ENCODE peak calls at places on chromosomes 12 and 14, in four cellular contexts. One of them, this sample, is unnamed. For H3K4me1, the result is how much of the 10 kb centered on the place peaks cover.

GRCh38 chr14:97162621-97163020 is 365.4 kb downstream of the VRK1 start:
- DNase-seq in endodermal cell: no peak
- DNase-seq in adrenal gland: no peak
- DNase-seq in DND-41: no peak
- DNase-seq in this sample: no peak

GRCh38 chr12:5043589-5044419 is at the start of gene KCNA5:
- DNase-seq in endodermal cell: peak
- DNase-seq in adrenal gland: no peak
- DNase-seq in DND-41: peak
- DNase-seq in this sample: peak

GRCh38 chr12:103368167-103368566 is 127.6 kb downstream of the C12orf42 start:
- DNase-seq in endodermal cell: no peak
- DNase-seq in adrenal gland: no peak
- DNase-seq in DND-41: no peak
- DNase-seq in this sample: no peak

GRCh38 chr12:110856517-110856916 is 9.7 kb downstream of the CCDC63 start:
- DNase-seq in endodermal cell: no peak
- DNase-seq in adrenal gland: peak
- DNase-seq in DND-41: no peak
- DNase-seq in this sample: no peak

GRCh38 chr14:55957950-55958349 is 160.3 kb upstream of the PELI2 start:
- DNase-seq in endodermal cell: no peak
- DNase-seq in adrenal gland: no peak
- DNase-seq in DND-41: no peak
- DNase-seq in this sample: no peak

GRCh38 chr14:105388110-105388951 is 10.0 kb upstream of the TEX22 start:
- DNase-seq in endodermal cell: no peak
- DNase-seq in adrenal gland: no peak
- DNase-seq in DND-41: no peak
- DNase-seq in this sample: peak

GRCh38 chr14:75185251-75186040 is 9.0 kb upstream of the TMED10 start:
- DNase-seq in endodermal cell: no peak
- DNase-seq in adrenal gland: no peak
- DNase-seq in DND-41: no peak
- DNase-seq in this sample: no peak

GRCh38 chr14:85221832-85222231 is 308.1 kb upstream of the FLRT2 start:
- DNase-seq in endodermal cell: peak
- DNase-seq in adrenal gland: no peak
- DNase-seq in DND-41: no peak
- DNase-seq in this sample: no peak

GRCh38 chr14:103594265-103594664 is 31.5 kb downstream of the COA8 start:
- DNase-seq in endodermal cell: no peak
- DNase-seq in adrenal gland: no peak
- DNase-seq in DND-41: no peak
- DNase-seq in this sample: peak

GRCh38 chr12:71652656-71653055 is 11.0 kb downstream of the ZFC3H1 start:
- DNase-seq in endodermal cell: no peak
- DNase-seq in adrenal gland: no peak
- DNase-seq in DND-41: no peak
- DNase-seq in this sample: no peak

GRCh38 chr12:69783365-69783764 is 41.7 kb upstream of the MYRFL start:
- DNase-seq in endodermal cell: no peak
- DNase-seq in adrenal gland: no peak
- DNase-seq in DND-41: no peak
- DNase-seq in this sample: no peak

GRCh38 chr14:91402278-91403068 is 15.1 kb downstream of the CCDC88C start:
- DNase-seq in endodermal cell: no peak
- DNase-seq in adrenal gland: peak
- DNase-seq in DND-41: no peak
- DNase-seq in this sample: no peak
- H3K4me1 ChIP-seq in endodermal cell: under half
- H3K4me1 ChIP-seq in adrenal gland: under half
- H3K4me1 ChIP-seq in DND-41: under half
- H3K4me1 ChIP-seq in this sample: under half

GRCh38 chr14:76376409-76376877 is 506 bp downstream of the ESRRB start:
- DNase-seq in endodermal cell: no peak
- DNase-seq in adrenal gland: no peak
- DNase-seq in DND-41: no peak
- DNase-seq in this sample: no peak
- H3K4me3 ChIP-seq in endodermal cell: peak
- H3K4me3 ChIP-seq in adrenal gland: no peak
- H3K4me3 ChIP-seq in DND-41: no peak
- H3K4me3 ChIP-seq in this sample: peak

GRCh38 chr12:38903596-38903995 is 1.8 kb downstream of the CPNE8 start:
- DNase-seq in endodermal cell: no peak
- DNase-seq in adrenal gland: no peak
- DNase-seq in DND-41: no peak
- DNase-seq in this sample: no peak
- H3K27ac ChIP-seq in endodermal cell: no peak
- H3K27ac ChIP-seq in adrenal gland: peak
- H3K27ac ChIP-seq in DND-41: no peak
- H3K27ac ChIP-seq in this sample: peak

DNA sequence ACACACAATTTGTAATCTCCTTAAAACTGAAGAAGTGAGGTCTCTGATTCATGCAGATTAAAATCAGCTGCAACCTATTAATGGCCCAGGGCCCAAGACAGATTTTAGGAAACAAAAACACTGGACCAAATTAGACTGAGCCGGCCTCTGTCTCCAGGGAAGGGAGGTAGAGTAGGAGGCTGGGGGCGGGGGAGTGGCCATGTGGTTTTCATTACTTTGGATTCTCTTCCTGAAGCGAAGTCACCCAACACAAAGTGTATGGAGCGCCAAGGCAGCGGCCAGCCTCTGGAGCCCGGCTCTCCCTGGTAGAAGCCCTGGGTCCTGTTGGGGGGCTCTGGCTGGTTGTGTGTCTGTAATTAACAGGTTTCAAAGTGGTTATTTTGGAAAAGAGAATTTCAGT is 282.7 kb downstream of the ZFP36L1 start:
- DNase-seq in endodermal cell: no peak
- DNase-seq in adrenal gland: no peak
- DNase-seq in DND-41: no peak
- DNase-seq in this sample: no peak
- H3K4me1 ChIP-seq in endodermal cell: under half
- H3K4me1 ChIP-seq in adrenal gland: under half
- H3K4me1 ChIP-seq in DND-41: under half
- H3K4me1 ChIP-seq in this sample: under half

GRCh38 chr12:26238341-26239126 is 43.2 kb downstream of the SSPN start:
- DNase-seq in endodermal cell: no peak
- DNase-seq in adrenal gland: no peak
- DNase-seq in DND-41: no peak
- DNase-seq in this sample: peak
- H3K4me3 ChIP-seq in endodermal cell: no peak
- H3K4me3 ChIP-seq in adrenal gland: no peak
- H3K4me3 ChIP-seq in DND-41: no peak
- H3K4me3 ChIP-seq in this sample: no peak

DNA sequence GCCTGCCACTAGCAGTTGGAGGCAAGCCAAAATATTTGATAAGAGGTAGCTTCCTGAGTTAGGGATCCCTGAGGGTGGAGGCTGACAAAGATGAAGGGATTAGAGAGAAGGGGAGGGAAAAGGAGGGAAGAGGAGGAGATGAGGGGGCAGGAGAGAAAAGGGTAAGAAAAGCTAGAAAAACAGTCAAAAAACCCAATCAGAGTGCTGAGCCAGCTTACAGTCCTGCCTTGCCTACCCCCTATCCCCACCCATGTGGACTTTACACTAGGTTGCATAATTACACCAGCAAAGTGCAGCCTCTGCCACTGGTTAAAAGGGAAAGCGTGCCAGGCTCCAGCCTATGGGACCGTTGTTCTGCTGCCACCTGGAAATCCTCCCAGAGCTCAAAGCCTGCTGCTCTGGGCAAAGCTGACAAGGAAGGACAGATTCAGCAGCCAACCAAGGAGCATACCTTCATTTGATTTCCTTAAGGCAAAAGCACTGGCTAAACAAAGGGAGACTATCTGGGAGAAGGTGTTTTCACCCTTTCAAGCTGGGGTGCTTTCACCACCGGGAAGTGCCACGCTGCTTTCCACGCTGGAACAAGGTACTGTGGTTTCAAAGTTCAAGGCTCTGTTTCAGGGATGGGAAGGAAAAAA is 3.9 kb upstream of the NUMB start:
- DNase-seq in endodermal cell: peak
- DNase-seq in adrenal gland: peak
- DNase-seq in DND-41: no peak
- DNase-seq in this sample: peak
- H3K27ac ChIP-seq in endodermal cell: no peak
- H3K27ac ChIP-seq in adrenal gland: peak
- H3K27ac ChIP-seq in DND-41: no peak
- H3K27ac ChIP-seq in this sample: peak

DNA sequence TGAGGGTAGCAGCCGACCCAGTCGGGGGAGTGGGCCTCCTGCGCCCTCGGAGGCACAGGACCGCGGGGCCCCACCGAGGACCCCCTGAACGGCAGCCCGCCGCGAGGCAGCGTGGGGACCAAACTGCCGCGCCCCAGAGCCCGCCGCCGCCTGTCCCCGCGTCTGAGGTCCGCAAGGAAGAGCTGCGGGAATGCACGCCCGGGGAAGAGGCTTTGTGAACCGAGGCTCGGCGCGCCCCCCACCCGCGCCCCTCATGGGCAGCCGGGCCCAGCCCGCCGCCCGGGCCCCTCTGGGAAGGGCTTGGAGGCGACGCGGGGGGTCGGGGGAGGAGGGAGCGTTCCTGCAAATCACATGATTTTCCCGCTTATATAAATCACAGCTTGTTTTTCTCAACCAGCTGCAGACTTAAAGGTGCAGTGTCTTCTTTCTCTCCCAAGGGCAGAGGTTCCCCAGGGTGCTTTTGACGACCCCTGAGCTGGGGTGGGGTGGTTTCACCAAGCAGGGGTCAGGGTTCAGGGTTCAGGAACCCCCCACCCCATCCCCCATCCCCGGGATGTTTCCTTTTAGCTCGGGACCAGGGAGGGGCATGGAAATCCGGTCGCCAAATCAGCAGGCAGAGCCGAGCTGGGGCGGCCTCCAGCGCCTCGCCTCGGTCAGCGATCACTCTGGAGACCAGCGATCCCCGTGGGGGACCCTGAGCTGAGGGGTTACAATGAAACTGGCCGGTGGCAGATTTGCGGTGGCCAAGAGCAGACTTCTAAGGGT is 44.7 kb upstream of the ATP23 start:
- DNase-seq in endodermal cell: peak
- DNase-seq in adrenal gland: peak
- DNase-seq in DND-41: no peak
- DNase-seq in this sample: peak
- H3K4me1 ChIP-seq in endodermal cell: under half
- H3K4me1 ChIP-seq in adrenal gland: half or more
- H3K4me1 ChIP-seq in DND-41: under half
- H3K4me1 ChIP-seq in this sample: under half

GRCh38 chr14:20429801-20430669 is 5.9 kb downstream of the KLHL33 start:
- DNase-seq in endodermal cell: no peak
- DNase-seq in adrenal gland: no peak
- DNase-seq in DND-41: no peak
- DNase-seq in this sample: no peak

GRCh38 chr14:20428010-20428365 is 8.0 kb downstream of the KLHL33 start:
- DNase-seq in endodermal cell: no peak
- DNase-seq in adrenal gland: no peak
- DNase-seq in DND-41: no peak
- DNase-seq in this sample: no peak

GRCh38 chr14:20422886-20423285 is 9.6 kb upstream of the TEP1 start:
- DNase-seq in endodermal cell: no peak
- DNase-seq in adrenal gland: no peak
- DNase-seq in DND-41: no peak
- DNase-seq in this sample: no peak

GRCh38 chr14:20428802-20429201 is 7.2 kb downstream of the KLHL33 start:
- DNase-seq in endodermal cell: no peak
- DNase-seq in adrenal gland: no peak
- DNase-seq in DND-41: no peak
- DNase-seq in this sample: no peak

DNA sequence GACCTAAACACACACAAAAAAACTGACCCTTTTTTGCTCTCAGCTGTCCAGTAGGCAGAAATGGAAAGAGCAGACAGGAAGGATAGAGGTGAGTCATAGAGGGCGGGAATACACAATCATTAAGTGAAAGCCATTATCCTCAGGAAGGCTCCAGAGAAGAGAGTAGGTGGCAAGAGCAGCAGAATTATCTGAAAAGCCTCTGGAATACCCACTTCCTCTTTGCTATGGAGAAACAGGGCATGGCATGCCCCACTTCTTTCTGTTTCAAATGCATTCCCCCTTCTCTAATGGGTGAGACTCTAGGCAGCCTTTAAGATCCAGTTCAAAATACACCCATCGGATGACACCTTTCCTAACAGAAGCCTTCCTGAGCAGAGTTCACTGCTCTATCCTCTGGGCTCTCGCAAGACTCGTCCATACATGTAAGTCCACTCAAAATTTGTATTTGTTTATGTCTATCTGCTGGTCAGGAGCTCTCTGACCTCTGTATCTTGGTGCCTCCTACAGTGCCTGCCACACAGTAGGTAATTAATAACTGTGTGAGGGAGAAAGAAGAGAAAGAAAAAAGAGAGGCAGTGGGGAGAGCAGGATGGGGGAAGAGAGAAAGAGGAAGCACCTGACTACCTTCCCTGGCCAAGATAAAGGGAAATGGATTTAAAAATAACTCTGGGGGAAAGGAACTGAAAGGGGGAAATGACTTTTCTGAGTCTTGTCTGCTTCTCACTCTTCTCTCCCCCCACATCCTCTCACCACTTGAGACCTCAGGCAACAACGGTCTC is 8.5 kb downstream of the KLHL33 start:
- DNase-seq in endodermal cell: peak
- DNase-seq in adrenal gland: peak
- DNase-seq in DND-41: peak
- DNase-seq in this sample: no peak
- H3K4me3 ChIP-seq in endodermal cell: no peak
- H3K4me3 ChIP-seq in adrenal gland: no peak
- H3K4me3 ChIP-seq in DND-41: no peak
- H3K4me3 ChIP-seq in this sample: no peak

GRCh38 chr12:58728397-58728796 is 191.9 kb downstream of the LRIG3 start:
- DNase-seq in endodermal cell: no peak
- DNase-seq in adrenal gland: no peak
- DNase-seq in DND-41: no peak
- DNase-seq in this sample: no peak

GRCh38 chr12:58727526-58727925 is 192.8 kb downstream of the LRIG3 start:
- DNase-seq in endodermal cell: no peak
- DNase-seq in adrenal gland: no peak
- DNase-seq in DND-41: no peak
- DNase-seq in this sample: no peak

GRCh38 chr12:58731096-58731495 is 189.2 kb downstream of the LRIG3 start:
- DNase-seq in endodermal cell: no peak
- DNase-seq in adrenal gland: no peak
- DNase-seq in DND-41: no peak
- DNase-seq in this sample: no peak

GRCh38 chr12:58732894-58733293 is 187.4 kb downstream of the LRIG3 start:
- DNase-seq in endodermal cell: no peak
- DNase-seq in adrenal gland: no peak
- DNase-seq in DND-41: no peak
- DNase-seq in this sample: no peak
- H3K27ac ChIP-seq in endodermal cell: no peak
- H3K27ac ChIP-seq in adrenal gland: no peak
- H3K27ac ChIP-seq in DND-41: no peak
- H3K27ac ChIP-seq in this sample: no peak